ENCODE peak calls at places on chromosome 1, in four cellular contexts. Q, O, R and D are unnamed samples.

GRCh38 chr1:108049083-108049819 is 84.3 kb upstream of the VAV3 start:
- DNase-seq in R (peak; percentile 9), O (peak; percentile 61), Q (no peak), D (no peak)

GRCh38 chr1:36172983-36173382 is 17.0 kb downstream of the MAP7D1 start:
- DNase-seq in Q (no peak), R (no peak), O (no peak), D (no peak)

GRCh38 chr1:30804381-30804780 is 46.8 kb upstream of the LAPTM5 start:
- DNase-seq in O (no peak), R (no peak), Q (no peak), D (no peak)

GRCh38 chr1:63817152-63817667 is 43.4 kb downstream of the ROR1 start:
- DNase-seq in R (peak; percentile 33), O (no peak), Q (no peak), D (no peak)

GRCh38 chr1:156750191-156750931 is 1.1 kb downstream of the HDGF start:
- DNase-seq in Q (peak; percentile 67), O (no peak), R (peak; percentile 22), D (no peak)

GRCh38 chr1:114803001-114803400 is 22.5 kb upstream of the SIKE1 start:
- DNase-seq in R (peak; percentile 2), O (no peak), Q (no peak), D (no peak)

GRCh38 chr1:95002657-95003432 is 69.9 kb downstream of the ALG14 start:
- DNase-seq in O (no peak), R (no peak), Q (no peak), D (no peak)

GRCh38 chr1:219072329-219072728 is 101.3 kb upstream of the LYPLAL1 start:
- DNase-seq in R (no peak), O (no peak), Q (no peak), D (no peak)

DNA sequence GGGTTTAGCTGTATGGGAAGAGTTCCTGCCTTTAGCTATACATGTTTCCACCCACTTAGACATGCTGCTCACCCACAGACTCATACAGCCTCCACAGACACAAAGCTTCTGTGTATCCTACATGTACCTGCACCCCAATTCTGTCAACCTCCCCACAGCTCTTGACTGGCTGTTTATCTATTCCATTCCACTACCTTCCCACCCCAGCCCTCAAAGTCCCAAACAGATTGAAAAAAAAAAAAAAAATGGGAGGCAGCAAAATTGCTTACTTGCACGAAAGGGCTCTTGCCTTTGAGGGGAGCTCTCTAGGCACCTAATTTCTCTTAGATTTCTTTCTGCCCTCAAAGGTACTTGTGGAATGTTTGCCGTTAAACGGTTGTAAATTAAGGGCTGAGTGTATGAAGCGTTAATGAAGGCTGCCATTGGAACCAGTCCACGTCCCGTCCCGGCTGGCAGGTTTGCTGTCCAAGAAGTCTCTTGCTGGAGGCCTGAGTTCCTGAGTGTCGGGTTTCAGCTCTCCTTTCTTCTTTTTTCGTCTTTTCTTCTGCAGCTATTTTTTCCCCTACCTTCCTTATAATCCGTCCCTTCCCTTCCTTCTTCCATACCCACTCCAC is 43.6 kb downstream of the PBX1 start:
- DNase-seq in O (peak; percentile 69), Q (no peak), R (no peak), D (no peak)
- H3K4me3 ChIP-seq in O (no peak overlapping the region), Q (no peak overlapping the region), R (no peak overlapping the region), D (no peak overlapping the region)

DNA sequence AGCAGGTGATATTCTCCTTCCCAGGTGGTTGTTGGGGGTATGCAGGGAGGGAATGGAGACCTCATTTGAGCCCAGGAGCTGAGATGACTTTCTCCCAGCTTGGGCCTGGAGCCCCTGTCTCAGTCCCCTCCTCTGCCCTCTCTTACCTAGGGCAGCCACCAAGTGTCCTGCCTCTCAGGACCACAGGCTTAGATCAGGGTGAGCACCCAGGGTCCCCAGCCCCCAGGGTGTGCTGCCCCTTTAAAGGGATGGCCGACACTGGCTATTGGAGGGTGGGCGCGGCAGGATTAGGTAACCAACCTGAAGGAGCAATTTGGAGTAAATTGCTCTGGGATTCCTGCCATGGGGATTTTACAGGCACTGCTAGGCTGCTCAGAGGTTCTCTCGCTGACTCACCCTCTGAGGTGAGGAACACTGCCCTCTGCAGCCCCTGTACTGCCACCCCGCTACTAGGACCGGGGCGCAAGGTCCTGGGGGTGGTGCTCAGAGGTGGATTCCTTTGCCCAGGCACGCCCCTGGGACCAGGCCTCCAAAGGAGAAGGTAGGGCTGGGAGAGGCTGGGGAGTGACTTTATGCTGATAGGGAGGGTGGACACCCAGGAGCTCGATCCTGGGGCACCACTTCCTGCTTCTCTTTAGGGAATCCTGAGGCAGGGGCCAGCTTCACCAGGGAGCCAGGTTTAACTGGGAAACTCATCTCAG is 1.5 kb downstream of the RPS6KA1 start:
- DNase-seq in Q (peak; percentile 94), O (no peak), R (peak; percentile 72), D (no peak)
- H3K4me3 ChIP-seq in Q (peak overlapping the region; percentile 95), O (no peak overlapping the region), R (peak overlapping the region; percentile 58), D (no peak overlapping the region)

GRCh38 chr1:17620448-17620847 is 81.0 kb downstream of the ARHGEF10L start:
- DNase-seq in O (no peak), Q (no peak), R (no peak), D (no peak)
- H3K4me3 ChIP-seq in O (no peak overlapping the region), Q (no peak overlapping the region), R (no peak overlapping the region), D (no peak overlapping the region)

DNA sequence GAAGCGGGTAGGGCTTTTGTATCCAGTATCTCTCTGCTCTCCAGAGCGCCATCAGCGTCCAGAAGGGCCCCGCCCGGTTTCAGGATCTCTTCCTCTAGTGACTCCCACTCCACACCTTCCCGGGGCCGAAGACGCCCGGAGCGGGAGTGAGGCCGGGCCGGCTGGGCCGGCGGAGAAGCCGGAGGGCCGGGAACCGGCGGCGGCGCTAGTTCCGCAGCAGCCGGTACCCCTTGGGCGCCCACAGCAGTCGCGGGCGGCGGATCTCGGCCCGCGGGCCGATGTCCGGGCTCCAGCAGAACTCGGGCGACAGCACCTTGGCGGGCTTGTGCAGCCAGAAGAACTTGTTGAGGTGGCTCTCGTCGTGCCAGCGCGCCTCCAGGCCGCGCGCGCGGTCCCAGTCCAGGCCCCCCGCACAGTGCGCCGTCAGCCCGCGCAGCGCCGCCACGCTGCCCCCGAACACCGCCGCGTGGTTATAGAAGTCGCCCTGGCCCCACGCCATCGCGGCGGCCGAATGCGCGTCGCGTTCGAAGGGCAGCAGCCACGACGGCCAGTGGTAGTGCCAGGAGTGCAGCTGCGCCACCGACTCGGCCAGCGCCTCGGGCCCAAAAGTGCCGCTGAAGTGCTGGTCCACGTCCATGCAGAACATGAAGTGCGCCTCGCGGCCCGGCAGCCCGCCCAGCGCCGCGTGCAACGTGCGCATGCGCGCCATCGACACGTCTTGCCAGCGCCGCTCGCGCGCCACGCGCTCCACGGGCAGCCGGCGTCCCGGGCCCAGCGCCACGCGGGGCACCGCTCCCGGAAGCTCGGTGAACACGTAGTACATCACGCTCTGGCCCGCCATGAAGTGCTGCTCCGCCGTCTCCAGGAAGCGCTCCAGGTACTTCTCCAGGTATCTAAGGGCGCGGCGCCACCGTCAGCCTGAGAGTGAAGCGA is 14.1 kb downstream of the A3GALT2 start:
- DNase-seq in Q (peak; percentile 81), R (no peak), O (peak; percentile 79), D (no peak)
- H3K4me3 ChIP-seq in Q (peak overlapping the region; percentile 5), R (no peak overlapping the region), O (peak overlapping the region; percentile 28), D (peak overlapping the region; percentile 28)

GRCh38 chr1:204684206-204684536 is 1.4 kb downstream of the LRRN2 start:
- DNase-seq in O (no peak), R (no peak), Q (peak; percentile 72), D (no peak)

GRCh38 chr1:204688776-204689175 is 3.2 kb upstream of the LRRN2 start:
- DNase-seq in R (no peak), O (no peak), Q (no peak), D (no peak)

GRCh38 chr1:204685236-204686006 is at the start of gene LRRN2:
- DNase-seq in Q (peak; percentile 88), O (no peak), R (peak; percentile 28), D (no peak)

GRCh38 chr1:204684551-204685235 is 845 bp downstream of the LRRN2 start:
- DNase-seq in R (peak; percentile 48), O (peak; percentile 71), Q (peak; percentile 88), D (no peak)

GRCh38 chr1:204688007-204688406 is 2.5 kb upstream of the LRRN2 start:
- DNase-seq in O (no peak), Q (no peak), R (no peak), D (no peak)
- H3K4me3 ChIP-seq in O (no peak overlapping the region), Q (no peak overlapping the region), R (no peak overlapping the region), D (no peak overlapping the region)

GRCh38 chr1:155131285-155131684 is 3.6 kb downstream of the EFNA1 start:
- DNase-seq in O (no peak), R (no peak), Q (peak; percentile 6), D (no peak)
- H3K4me3 ChIP-seq in O (peak overlapping the region; percentile 95), R (no peak overlapping the region), Q (no peak overlapping the region), D (no peak overlapping the region)